ENCODE peak calls at places on chromosomes 3 and 15, in nine cellular contexts. O is left ventricle myocardium inferior; Q is tibial artery; D is GM23248; E is IMR-90; C is heart left ventricle; I is Peyer's patch; W is CD8-positive, alpha-beta T cell; V is tibial nerve. T is an unnamed sample. For H3K36me3, the result is how much of the 10 kb centered on the place peaks cover.

GRCh38 chr15:53843166-53843565 is 83.7 kb upstream of the WDR72 start:
- DNase-seq in O (no peak), Q (no peak), D (no peak), E (no peak), C (no peak), I (no peak), W (no peak), V (no peak), T (no peak)

GRCh38 chr3:7401418-7401817 is 540.5 kb downstream of the GRM7 start:
- DNase-seq in O (no peak), Q (no peak), D (no peak), E (no peak), C (no peak), I (no peak), W (no peak), V (no peak), T (no peak)

GRCh38 chr3:115022835-115023398 is 124.2 kb downstream of the ZBTB20 start:
- DNase-seq in O (no peak), Q (no peak), D (no peak), E (peak), C (no peak), I (no peak), W (no peak), V (no peak), T (no peak)

GRCh38 chr3:17749281-17749680 is 6.8 kb upstream of the TBC1D5 start:
- DNase-seq in O (no peak), Q (no peak), D (peak), E (no peak), C (no peak), I (peak), W (no peak), V (no peak), T (no peak)

GRCh38 chr15:33215941-33216872 is 21.7 kb upstream of the FMN1 start:
- DNase-seq in O (no peak), Q (no peak), D (peak), E (peak), C (no peak), I (no peak), W (no peak), V (no peak), T (no peak)

GRCh38 chr3:14007006-14007405 is 117.7 kb downstream of the CHCHD4 start:
- DNase-seq in O (no peak), Q (no peak), D (no peak), E (no peak), C (no peak), I (no peak), W (no peak), V (no peak), T (no peak)

GRCh38 chr3:45057557-45057956 is 31.5 kb downstream of the CLEC3B start:
- DNase-seq in O (no peak), Q (no peak), D (no peak), E (no peak), C (no peak), I (no peak), W (no peak), V (no peak), T (no peak)

GRCh38 chr3:27880969-27881892 is 159.1 kb upstream of the EOMES start:
- DNase-seq in O (no peak), Q (peak), D (no peak), E (no peak), C (no peak), I (peak), W (peak), V (no peak), T (no peak)

GRCh38 chr3:144112036-144112435 is 140.4 kb downstream of the DIPK2A start:
- DNase-seq in O (no peak), Q (no peak), D (no peak), E (no peak), C (no peak), I (no peak), W (no peak), V (no peak), T (no peak)

GRCh38 chr15:40763801-40764765 is at the start of gene GCHFR:
- DNase-seq in O (peak), Q (peak), D (peak), E (peak), C (peak), I (peak), W (peak), V (peak), T (peak)

GRCh38 chr3:182971637-182972036 is 8.7 kb downstream of the DCUN1D1 start:
- DNase-seq in O (no peak), Q (no peak), D (no peak), E (peak), C (no peak), I (no peak), W (no peak), V (no peak), T (no peak)

GRCh38 chr15:91456921-91457320 is 356.9 kb downstream of the SV2B start:
- DNase-seq in O (no peak), Q (no peak), D (no peak), E (peak), C (no peak), I (no peak), W (no peak), V (no peak), T (no peak)

GRCh38 chr15:78192826-78193594 is 41.4 kb downstream of the ACSBG1 start:
- DNase-seq in O (no peak), Q (no peak), D (no peak), E (no peak), C (no peak), I (no peak), W (no peak), V (no peak), T (no peak)

GRCh38 chr3:151568095-151568685 is 107.3 kb upstream of the IGSF10 start:
- DNase-seq in O (no peak), Q (no peak), D (peak), E (no peak), C (no peak), I (no peak), W (no peak), V (no peak), T (no peak)

GRCh38 chr3:194294199-194294887 is 56.8 kb downstream of the CPN2 start:
- DNase-seq in O (no peak), Q (no peak), D (no peak), E (no peak), C (no peak), I (no peak), W (no peak), V (no peak), T (no peak)

GRCh38 chr15:33022629-33023028 is 171.9 kb downstream of the FMN1 start:
- DNase-seq in O (peak), Q (peak), D (peak), E (peak), C (peak), I (no peak), W (no peak), V (peak), T (no peak)

GRCh38 chr3:13019706-13020105 is 53.5 kb downstream of the IQSEC1 start:
- DNase-seq in O (no peak), Q (no peak), D (peak), E (no peak), C (no peak), I (no peak), W (no peak), V (no peak), T (no peak)

GRCh38 chr3:24462737-24463136 is 31.9 kb downstream of the THRB start:
- DNase-seq in O (no peak), Q (no peak), D (no peak), E (no peak), C (no peak), I (no peak), W (no peak), V (no peak), T (no peak)

GRCh38 chr3:65030847-65031463 is 343.2 kb upstream of the ADAMTS9 start:
- DNase-seq in O (no peak), Q (no peak), D (peak), E (peak), C (no peak), I (no peak), W (no peak), V (no peak), T (no peak)

GRCh38 chr3:45988100-45988761 is 7.4 kb downstream of the FYCO1 start:
- DNase-seq in O (no peak), Q (no peak), D (peak), E (no peak), C (no peak), I (no peak), W (no peak), V (no peak), T (no peak)

GRCh38 chr3:151925419-151925818 is 52.0 kb downstream of the SUCNR1 start:
- DNase-seq in O (no peak), Q (no peak), D (no peak), E (no peak), C (no peak), I (no peak), W (no peak), V (no peak), T (no peak)

GRCh38 chr3:66299893-66300292 is 79.1 kb downstream of the SLC25A26 start:
- DNase-seq in O (no peak), Q (no peak), D (no peak), E (no peak), C (no peak), I (no peak), W (no peak), V (no peak), T (no peak)

GRCh38 chr3:16280671-16281070 is 15.7 kb downstream of the OXNAD1 start:
- DNase-seq in O (no peak), Q (no peak), D (no peak), E (no peak), C (no peak), I (no peak), W (no peak), V (no peak), T (no peak)

GRCh38 chr15:62561572-62561970 is 396.5 kb upstream of the C2CD4B start:
- DNase-seq in O (no peak), Q (no peak), D (no peak), E (no peak), C (no peak), I (no peak), W (no peak), V (no peak), T (no peak)

GRCh38 chr3:100277255-100277800 is 16.5 kb downstream of the TBC1D23 start:
- DNase-seq in O (no peak), Q (no peak), D (no peak), E (peak), C (no peak), I (no peak), W (no peak), V (no peak), T (no peak)

GRCh38 chr15:22980189-22981136 is at the start of gene CYFIP1:
- DNase-seq in O (peak), Q (peak), D (peak), E (peak), C (peak), I (peak), W (no peak), V (peak), T (peak)

GRCh38 chr3:8603115-8603710 is 41.4 kb downstream of the SSUH2 start:
- DNase-seq in O (peak), Q (no peak), D (no peak), E (no peak), C (peak), I (no peak), W (no peak), V (no peak), T (no peak)

GRCh38 chr3:168312991-168313390 is 217.3 kb upstream of the GOLIM4 start:
- DNase-seq in O (no peak), Q (no peak), D (no peak), E (peak), C (no peak), I (no peak), W (no peak), V (no peak), T (no peak)

GRCh38 chr15:90072978-90073640 is 29.2 kb downstream of the IDH2 start:
- DNase-seq in O (no peak), Q (no peak), D (no peak), E (no peak), C (no peak), I (no peak), W (no peak), V (no peak), T (no peak)
- H3K27ac ChIP-seq in O (peak), Q (no peak), D (no peak), E (no peak), C (no peak), I (no peak), W (no peak), V (no peak), T (no peak)

GRCh38 chr3:56622381-56622780 is 60.7 kb downstream of the TASOR start:
- DNase-seq in O (no peak), Q (no peak), D (no peak), E (no peak), C (no peak), I (no peak), W (no peak), V (no peak), T (no peak)

GRCh38 chr3:56621686-56622085 is 61.4 kb downstream of the TASOR start:
- DNase-seq in O (no peak), Q (no peak), D (no peak), E (no peak), C (no peak), I (no peak), W (no peak), V (no peak), T (no peak)

GRCh38 chr3:56616479-56617006 is 59.6 kb downstream of the CCDC66 start:
- DNase-seq in O (no peak), Q (no peak), D (no peak), E (no peak), C (no peak), I (no peak), W (no peak), V (no peak), T (no peak)

GRCh38 chr3:56624725-56625124 is 58.3 kb downstream of the TASOR start:
- DNase-seq in O (no peak), Q (no peak), D (peak), E (peak), C (no peak), I (no peak), W (no peak), V (no peak), T (no peak)

GRCh38 chr3:56620371-56620770 is 62.7 kb downstream of the TASOR start:
- DNase-seq in O (no peak), Q (no peak), D (peak), E (peak), C (no peak), I (no peak), W (no peak), V (no peak), T (no peak)
- H3K36me3 ChIP-seq in O (half or more), Q (half or more), D (half or more), E (under half), C (under half), I (under half), W (under half), V (under half), T (under half)

DNA sequence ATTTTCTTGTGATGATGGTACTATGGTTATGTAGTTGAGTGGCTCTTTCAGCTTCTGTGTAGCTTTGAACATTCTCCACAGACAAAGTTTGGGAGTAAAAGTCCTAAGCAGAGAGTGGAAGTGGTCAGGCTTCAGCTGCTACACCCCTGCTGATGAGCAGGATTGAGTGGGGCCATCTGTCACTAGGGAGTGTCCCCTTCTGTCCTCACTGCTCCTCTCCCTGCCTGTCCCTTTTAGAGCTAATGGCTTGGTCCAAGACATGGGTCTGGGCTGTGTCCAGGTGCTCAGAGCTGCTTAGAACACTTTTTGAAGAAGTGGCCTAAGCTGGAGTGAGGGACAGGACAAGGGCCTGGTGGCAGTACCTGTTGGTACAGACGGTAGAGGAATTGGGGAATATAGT is 15.1 kb downstream of the MYZAP start:
- DNase-seq in O (no peak), Q (no peak), D (no peak), E (no peak), C (no peak), I (no peak), W (no peak), V (no peak), T (no peak)
- H3K27ac ChIP-seq in O (peak), Q (no peak), D (no peak), E (no peak), C (peak), I (peak), W (no peak), V (no peak), T (no peak)

GRCh38 chr15:99631256-99631655 is 65.5 kb downstream of the MEF2A start:
- DNase-seq in O (no peak), Q (no peak), D (no peak), E (no peak), C (no peak), I (peak), W (no peak), V (no peak), T (no peak)
- H3K36me3 ChIP-seq in O (under half), Q (under half), D (under half), E (under half), C (under half), I (under half), W (under half), V (under half), T (under half)

DNA sequence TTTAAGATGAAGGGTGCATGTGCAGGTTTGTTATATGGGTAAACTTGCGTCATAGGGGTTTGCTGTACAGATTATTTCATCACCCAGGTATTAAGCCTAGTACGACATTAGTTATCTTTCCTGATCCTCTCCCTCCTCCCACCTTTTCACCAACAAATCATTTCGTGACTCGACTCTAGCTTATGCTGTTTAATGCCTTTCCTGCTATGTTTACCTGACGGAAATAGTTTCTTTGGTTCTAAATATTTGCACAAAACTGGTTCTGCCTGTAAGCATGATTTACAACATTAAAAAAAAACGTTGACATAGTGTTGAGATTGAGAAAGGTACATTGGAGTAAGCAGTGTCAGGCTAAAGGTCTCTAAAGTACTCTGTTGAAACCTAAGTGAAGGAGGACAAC is 2.4 kb downstream of the GNL3 start:
- DNase-seq in O (no peak), Q (no peak), D (no peak), E (no peak), C (no peak), I (no peak), W (no peak), V (no peak), T (no peak)
- H3K27ac ChIP-seq in O (no peak), Q (no peak), D (peak), E (no peak), C (no peak), I (no peak), W (no peak), V (no peak), T (no peak)

GRCh38 chr3:52203701-52204100 is 5.7 kb downstream of the ALAS1 start:
- DNase-seq in O (no peak), Q (no peak), D (no peak), E (no peak), C (no peak), I (no peak), W (no peak), V (no peak), T (no peak)

GRCh38 chr3:52202384-52203077 is 4.6 kb downstream of the ALAS1 start:
- DNase-seq in O (no peak), Q (no peak), D (no peak), E (no peak), C (no peak), I (no peak), W (no peak), V (no peak), T (peak)

GRCh38 chr3:52208556-52208955 is 10.6 kb downstream of the ALAS1 start:
- DNase-seq in O (no peak), Q (no peak), D (no peak), E (no peak), C (no peak), I (no peak), W (no peak), V (no peak), T (no peak)

GRCh38 chr3:52204337-52205073 is 6.5 kb downstream of the ALAS1 start:
- DNase-seq in O (no peak), Q (no peak), D (peak), E (peak), C (no peak), I (no peak), W (no peak), V (no peak), T (peak)

DNA sequence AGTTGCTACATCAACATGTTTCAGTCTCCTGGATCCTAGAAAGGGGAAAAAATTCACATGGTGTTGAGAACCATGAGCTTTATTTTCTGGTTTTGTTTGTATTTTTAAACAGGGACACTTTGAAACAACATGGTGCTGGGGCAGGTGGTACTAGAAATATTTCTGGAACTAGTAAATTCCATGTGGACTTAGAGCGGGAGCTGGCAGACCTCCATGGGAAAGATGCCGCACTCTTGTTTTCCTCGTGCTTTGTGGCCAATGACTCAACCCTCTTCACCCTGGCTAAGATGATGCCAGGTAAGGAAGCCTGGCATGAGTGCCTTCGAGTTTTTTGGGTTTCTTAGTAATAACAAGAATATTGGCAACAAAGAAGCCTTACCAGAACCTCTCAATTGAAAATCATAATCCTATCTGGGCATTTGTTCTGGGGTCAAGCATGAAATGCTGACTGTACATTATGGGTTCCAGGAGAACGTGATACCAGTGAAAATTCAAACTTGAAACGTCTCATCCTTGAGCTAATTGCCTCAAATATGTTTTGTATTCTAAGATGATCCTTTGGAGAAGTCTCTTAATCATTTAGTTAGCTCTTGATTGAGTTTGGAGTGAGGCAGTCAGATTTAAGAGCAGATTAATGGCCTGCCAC is 7.9 kb downstream of the ALAS1 start:
- DNase-seq in O (no peak), Q (no peak), D (no peak), E (no peak), C (no peak), I (no peak), W (no peak), V (no peak), T (peak)
- H3K36me3 ChIP-seq in O (half or more), Q (half or more), D (half or more), E (half or more), C (half or more), I (under half), W (half or more), V (under half), T (half or more)

GRCh38 chr3:112230033-112230432 is 64.0 kb downstream of the SLC9C1 start:
- DNase-seq in O (no peak), Q (no peak), D (no peak), E (no peak), C (no peak), I (no peak), W (no peak), V (no peak), T (no peak)

GRCh38 chr3:112233083-112233482 is 60.9 kb downstream of the SLC9C1 start:
- DNase-seq in O (no peak), Q (no peak), D (peak), E (no peak), C (no peak), I (no peak), W (no peak), V (no peak), T (no peak)

GRCh38 chr3:112228786-112229185 is 65.2 kb downstream of the SLC9C1 start:
- DNase-seq in O (no peak), Q (no peak), D (no peak), E (no peak), C (no peak), I (no peak), W (no peak), V (no peak), T (no peak)

DNA sequence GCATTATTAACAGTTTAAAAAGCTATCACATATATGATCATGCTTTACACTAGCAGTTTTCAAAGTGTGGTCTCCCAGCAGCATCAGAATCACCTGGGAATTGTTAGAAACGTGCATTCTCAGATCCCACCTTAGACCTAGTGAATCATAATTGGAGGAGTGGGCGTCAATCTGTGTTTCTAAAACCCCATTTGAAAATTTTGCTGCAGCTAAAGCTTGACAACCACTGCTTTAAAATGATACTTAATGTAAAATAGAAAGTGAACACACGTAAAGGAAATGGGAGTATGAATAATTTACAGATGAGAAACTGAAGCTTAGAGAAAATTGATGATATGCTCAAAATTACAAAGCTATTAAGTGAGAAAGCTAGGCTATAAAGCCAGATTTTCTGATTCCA is 62.3 kb downstream of the SLC9C1 start:
- DNase-seq in O (no peak), Q (no peak), D (no peak), E (no peak), C (no peak), I (no peak), W (no peak), V (no peak), T (no peak)
- H3K27ac ChIP-seq in O (no peak), Q (no peak), D (no peak), E (no peak), C (no peak), I (no peak), W (no peak), V (no peak), T (no peak)

GRCh38 chr15:30927148-30927761 is 23.5 kb downstream of the FAN1 start:
- DNase-seq in O (no peak), Q (no peak), D (no peak), E (no peak), C (no peak), I (no peak), W (no peak), V (no peak), T (no peak)
- H3K36me3 ChIP-seq in O (half or more), Q (half or more), D (under half), E (half or more), C (half or more), I (under half), W (half or more), V (under half), T (under half)

T was measured in right lobe of liver.